ENCODE peak calls at places on chromosomes 16 and 17, in five cellular contexts. R, P, S, K and Z are unnamed samples.

GRCh38 chr17:73371285-73371684 is 59.5 kb upstream of the CDC42EP4 start:
- DNase-seq in P (no peak), K (peak; percentile 89), R (peak; percentile 42), S (no peak), Z (peak; percentile 84)

GRCh38 chr16:12095275-12096161 is 119.0 kb downstream of the SNX29 start:
- DNase-seq in S (peak; percentile 76), K (peak; percentile 65), P (peak; percentile 58), R (no peak), Z (peak; percentile 59)

GRCh38 chr16:57184890-57185445 is 871 bp downstream of the PSME3IP1 start:
- DNase-seq in K (no peak), P (no peak), R (no peak), S (no peak), Z (no peak)

GRCh38 chr17:31058958-31059357 is 35.8 kb upstream of the NF1 start:
- DNase-seq in P (no peak), R (no peak), S (no peak), K (no peak), Z (no peak)

GRCh38 chr17:13541032-13541480 is 60.7 kb downstream of the HS3ST3A1 start:
- DNase-seq in R (peak; percentile 85), K (peak; percentile 98), P (no peak), S (no peak), Z (peak; percentile 92)

GRCh38 chr16:29857133-29857760 is 5.8 kb downstream of the CDIPT start:
- DNase-seq in S (no peak), K (peak; percentile 89), P (no peak), R (peak; percentile 73), Z (peak; percentile 33)

GRCh38 chr16:86608301-86608747 is 30.0 kb downstream of the FOXL1 start:
- DNase-seq in P (no peak), S (no peak), K (peak; percentile 50), R (no peak), Z (no peak)

GRCh38 chr16:84532299-84532724 is 27.9 kb upstream of the MEAK7 start:
- DNase-seq in K (peak; percentile 100), P (no peak), S (no peak), R (peak; percentile 95), Z (peak; percentile 77)

GRCh38 chr17:81731271-81731670 is 19.2 kb downstream of the SLC25A10 start:
- DNase-seq in P (no peak), R (peak; percentile 47), K (peak; percentile 91), S (no peak), Z (peak; percentile 50)

GRCh38 chr16:4293181-4293716 is 20.4 kb upstream of the TFAP4 start:
- DNase-seq in R (no peak), S (no peak), P (no peak), K (no peak), Z (no peak)

GRCh38 chr16:29312835-29313558 is 93.5 kb downstream of the NPIPB11 start:
- DNase-seq in K (no peak), S (no peak), P (no peak), R (no peak), Z (no peak)

GRCh38 chr17:80726558-80727408 is 182.1 kb downstream of the RPTOR start:
- DNase-seq in S (no peak), P (no peak), R (no peak), K (no peak), Z (no peak)

GRCh38 chr17:76736349-76737081 is 616 bp downstream of the SRSF2 start:
- DNase-seq in P (peak; percentile 65), K (peak; percentile 77), R (no peak), S (peak; percentile 91), Z (peak; percentile 57)

GRCh38 chr16:1807626-1808025 is 14.1 kb upstream of the IGFALS start:
- DNase-seq in P (no peak), R (no peak), K (no peak), S (peak; percentile 42), Z (no peak)

GRCh38 chr17:75344664-75345063 is 55.4 kb upstream of the SLC25A19 start:
- DNase-seq in P (no peak), R (no peak), S (no peak), K (no peak), Z (no peak)

GRCh38 chr16:69105501-69106361 is at the start of gene HAS3:
- DNase-seq in S (peak; percentile 73), R (no peak), P (peak; percentile 34), K (peak; percentile 67), Z (peak; percentile 44)